ENCODE peak calls at places on chromosomes 7 and 10, in six cellular contexts. N is chondrocyte; B is hippocampal formation; R is LHCN-M2; V is activated CD4-positive, alpha-beta T cell treated with anti-CD3 and anti-CD28 coated beads for 48 hours; W is activated T-helper 1 cell treated with anti-CD3 and anti-CD28 coated beads, Interleukin-2, amount 50 U/mL, for 16 hours. H is an unnamed sample.

GRCh38 chr10:235921-236320 is 100.7 kb downstream of the ZMYND11 start:
- DNase-seq in V (no peak), N (no peak), R (no peak), B (no peak), W (no peak), H (no peak)

GRCh38 chr7:2876031-2876862 is 32.1 kb upstream of the GNA12 start:
- DNase-seq in W (no peak), V (no peak), R (peak), N (no peak), B (no peak), H (no peak)

GRCh38 chr10:95602382-95602781 is 41.2 kb upstream of the SORBS1 start:
- DNase-seq in W (no peak), B (no peak), V (no peak), R (no peak), N (no peak), H (no peak)

GRCh38 chr10:119025776-119026175 is 3.7 kb upstream of the NANOS1 start:
- DNase-seq in N (no peak), W (no peak), V (no peak), B (no peak), R (no peak), H (no peak)

GRCh38 chr7:100169147-100169850 is 882 bp upstream of the GAL3ST4 start:
- DNase-seq in B (no peak), R (no peak), N (peak), V (no peak), W (no peak), H (peak)

GRCh38 chr7:17099083-17099973 is 199.1 kb upstream of the AHR start:
- DNase-seq in V (no peak), R (peak), W (no peak), B (no peak), N (no peak), H (no peak)

GRCh38 chr7:25805027-25805687 is 346.8 kb upstream of the NFE2L3 start:
- DNase-seq in R (no peak), B (no peak), W (no peak), N (no peak), V (no peak), H (no peak)

GRCh38 chr10:103062854-103063642 is 130.0 kb downstream of the NT5C2 start:
- DNase-seq in B (peak), R (no peak), V (no peak), N (no peak), W (no peak), H (no peak)

GRCh38 chr7:123966936-123967335 is 41.9 kb downstream of the SPAM1 start:
- DNase-seq in R (no peak), V (no peak), B (peak), W (no peak), N (no peak), H (no peak)

GRCh38 chr7:133364959-133365680 is 112.2 kb downstream of the EXOC4 start:
- DNase-seq in B (no peak), W (no peak), V (no peak), N (no peak), R (peak), H (no peak)

GRCh38 chr7:24419527-24419926 is 135.5 kb downstream of the NPY start:
- DNase-seq in R (no peak), B (no peak), V (no peak), N (no peak), W (no peak), H (no peak)

GRCh38 chr10:34813626-34814227 is 1.4 kb downstream of the PARD3 start:
- DNase-seq in V (no peak), R (no peak), B (no peak), N (no peak), W (no peak), H (peak)

GRCh38 chr7:45683556-45684148 is 109.5 kb downstream of the ADCY1 start:
- DNase-seq in N (peak), B (no peak), W (no peak), V (no peak), R (no peak), H (no peak)

GRCh38 chr10:123854498-123854897 is 37.1 kb downstream of the CPXM2 start:
- DNase-seq in N (no peak), W (no peak), R (no peak), V (no peak), B (no peak), H (no peak)

GRCh38 chr7:927031-927671 is 27.3 kb downstream of the ADAP1 start:
- DNase-seq in V (no peak), N (peak), R (no peak), W (no peak), B (peak), H (no peak)

GRCh38 chr10:60267802-60268201 is 121.9 kb downstream of the ANK3 start:
- DNase-seq in N (no peak), B (no peak), R (no peak), W (no peak), V (no peak), H (no peak)